ENCODE peak calls at places on chromosomes 1 and 21, in nine cellular contexts. M, N, Y, Z, X, L, J, S and T are unnamed samples.

GRCh38 chr1:224498574-224499170 is 64.1 kb upstream of the WDR26 start:
- DNase-seq in M (peak), Z (peak), L (no peak), N (no peak), Y (no peak), J (no peak), S (peak), X (no peak), T (peak)

GRCh38 chr1:225881081-225882007 is 836 bp downstream of the TMEM63A start:
- DNase-seq in Z (peak), N (no peak), L (peak), Y (peak), S (peak), X (peak), M (peak), J (no peak), T (peak)

GRCh38 chr1:192967211-192967877 is 91.8 kb downstream of the UCHL5 start:
- DNase-seq in M (no peak), Y (no peak), J (no peak), Z (no peak), L (no peak), X (no peak), N (no peak), S (no peak), T (no peak)

GRCh38 chr1:86515597-86515996 is 31.3 kb upstream of the CLCA4 start:
- DNase-seq in Z (no peak), J (no peak), M (no peak), N (no peak), L (no peak), X (peak), S (no peak), Y (no peak), T (no peak)

GRCh38 chr21:38769253-38769780 is 36.4 kb upstream of the ETS2 start:
- DNase-seq in N (no peak), M (peak), J (no peak), Y (no peak), Z (no peak), X (no peak), S (no peak), L (no peak), T (no peak)

GRCh38 chr1:2095394-2095793 is 45.2 kb downstream of the PRKCZ start:
- DNase-seq in Y (no peak), J (no peak), N (no peak), L (no peak), Z (no peak), X (no peak), M (no peak), S (no peak), T (no peak)

GRCh38 chr1:172909606-172910326 is 141.0 kb downstream of the TNFSF18 start:
- DNase-seq in Y (no peak), N (no peak), L (no peak), S (no peak), M (peak), J (no peak), X (no peak), Z (no peak), T (no peak)

GRCh38 chr21:45499201-45499750 is 43.0 kb downstream of the SLC19A1 start:
- DNase-seq in M (no peak), S (no peak), X (no peak), N (no peak), Y (no peak), L (no peak), J (peak), Z (peak), T (no peak)

GRCh38 chr1:232468249-232468648 is 161.7 kb downstream of the SIPA1L2 start:
- DNase-seq in X (no peak), N (no peak), M (no peak), L (no peak), J (no peak), S (no peak), Y (no peak), Z (no peak), T (no peak)

GRCh38 chr1:177334276-177334675 is 163.5 kb downstream of the BRINP2 start:
- DNase-seq in Z (no peak), M (no peak), X (no peak), Y (no peak), N (no peak), J (no peak), S (no peak), L (no peak), T (no peak)

GRCh38 chr1:119962296-119962968 is 66.1 kb upstream of the ADAM30 start:
- DNase-seq in L (no peak), Z (no peak), S (no peak), Y (no peak), J (no peak), X (no peak), M (no peak), N (no peak), T (peak)

GRCh38 chr1:221719987-221720386 is 21.9 kb downstream of the DUSP10 start:
- DNase-seq in M (no peak), L (no peak), X (no peak), Y (no peak), N (no peak), S (no peak), Z (no peak), J (no peak), T (no peak)

GRCh38 chr21:39885119-39885848 is 18.0 kb downstream of the PCP4 start:
- DNase-seq in L (no peak), J (no peak), X (peak), Y (no peak), Z (no peak), N (no peak), S (peak), M (no peak), T (peak)

GRCh38 chr1:179369751-179370341 is 4.1 kb downstream of the AXDND1 start:
- DNase-seq in J (no peak), X (peak), Y (no peak), S (peak), L (no peak), N (no peak), Z (no peak), M (peak), T (peak)

GRCh38 chr1:41925712-41926111 is 7.0 kb upstream of the HIVEP3 start:
- DNase-seq in Z (no peak), Y (no peak), M (peak), J (no peak), X (no peak), L (no peak), N (no peak), S (no peak), T (no peak)

GRCh38 chr1:91798241-91798648 is 87.7 kb downstream of the TGFBR3 start:
- DNase-seq in S (no peak), J (no peak), N (no peak), Y (no peak), Z (no peak), L (no peak), M (no peak), X (no peak), T (no peak)

GRCh38 chr1:6166655-6167390 is 13.3 kb downstream of the CHD5 start:
- DNase-seq in M (no peak), J (no peak), Y (no peak), S (no peak), X (no peak), N (no peak), L (no peak), Z (no peak), T (no peak)

GRCh38 chr21:30234643-30235042 is 18.7 kb upstream of the CLDN8 start:
- DNase-seq in Y (no peak), M (no peak), J (no peak), N (no peak), Z (no peak), S (no peak), L (no peak), X (no peak), T (no peak)

GRCh38 chr1:52580283-52580682 is 21.9 kb upstream of the GPX7 start:
- DNase-seq in Z (no peak), J (no peak), S (no peak), L (no peak), M (no peak), Y (no peak), N (no peak), X (no peak), T (no peak)

GRCh38 chr21:34946385-34947121 is 102.5 kb downstream of the RUNX1 start:
- DNase-seq in L (no peak), M (no peak), N (no peak), X (no peak), Z (no peak), Y (no peak), J (no peak), S (no peak), T (no peak)

GRCh38 chr1:6519935-6520621 is 28.6 kb upstream of the PLEKHG5 start:
- DNase-seq in L (no peak), Z (peak), X (no peak), J (no peak), M (peak), S (peak), N (no peak), Y (no peak), T (peak)

GRCh38 chr1:24438423-24438901 is 22.9 kb downstream of the NIPAL3 start:
- DNase-seq in M (no peak), J (no peak), L (no peak), S (no peak), N (no peak), X (no peak), Y (no peak), Z (no peak), T (peak)

GRCh38 chr1:16204634-16205332 is 7.7 kb downstream of the ARHGEF19 start:
- DNase-seq in N (no peak), Z (no peak), Y (peak), J (no peak), L (peak), S (peak), X (peak), M (no peak), T (peak)

GRCh38 chr1:74593887-74594866 is 79.4 kb downstream of the ERICH3 start:
- DNase-seq in L (no peak), N (no peak), Z (no peak), S (peak), M (no peak), J (peak), Y (no peak), X (no peak), T (no peak)

GRCh38 chr1:9028921-9029715 is 2.9 kb upstream of the SLC2A7 start:
- DNase-seq in X (no peak), Y (no peak), M (peak), N (no peak), S (no peak), L (no peak), J (no peak), Z (no peak), T (no peak)

GRCh38 chr1:104768466-104768865 is 1018.8 kb downstream of the AMY1C start:
- DNase-seq in M (no peak), N (no peak), Z (no peak), Y (no peak), L (no peak), J (no peak), S (no peak), X (no peak), T (no peak)

GRCh38 chr1:41371630-41372599 is 10.7 kb downstream of the FOXO6 start:
- DNase-seq in Y (no peak), S (peak), Z (peak), X (no peak), L (no peak), J (no peak), N (no peak), M (no peak), T (no peak)

GRCh38 chr1:183454377-183454776 is 17.9 kb upstream of the SMG7 start:
- DNase-seq in N (no peak), Y (no peak), S (no peak), M (no peak), J (no peak), L (no peak), X (no peak), Z (no peak), T (no peak)

GRCh38 chr1:183812686-183813569 is 8.0 kb downstream of the RGL1 start:
- DNase-seq in Y (no peak), Z (no peak), N (no peak), J (no peak), L (no peak), M (peak), S (no peak), X (no peak), T (peak)

GRCh38 chr1:199612976-199613774 is 414.3 kb upstream of the NR5A2 start:
- DNase-seq in N (no peak), X (no peak), Y (no peak), L (no peak), Z (no peak), S (no peak), J (no peak), M (peak), T (no peak)

GRCh38 chr1:231937013-231937754 is 310.6 kb downstream of the DISC1 start:
- DNase-seq in J (no peak), N (no peak), L (no peak), Y (no peak), M (no peak), S (peak), Z (no peak), X (no peak), T (peak)

GRCh38 chr1:102834688-102835320 is 273.5 kb downstream of the COL11A1 start:
- DNase-seq in J (no peak), M (peak), X (no peak), N (no peak), Y (no peak), L (no peak), Z (no peak), S (no peak), T (no peak)

GRCh38 chr1:19251305-19252196 is at the start of the genes EMC1 and MRTO4:
- DNase-seq in Z (peak), S (peak), L (peak), M (peak), X (peak), N (peak), Y (peak), J (peak), T (peak)
- TF ChIP-seq POLR2A in Z (no peak), S (peak), L (no peak), M (peak), X (peak), N (no peak), Y (peak), J (peak), T (no peak)

GRCh38 chr1:40075251-40075650 is 21.8 kb downstream of the PPT1 start:
- DNase-seq in J (no peak), Z (no peak), X (no peak), M (no peak), S (no peak), L (no peak), Y (no peak), N (no peak), T (no peak)

GRCh38 chr1:40076895-40077312 is 20.1 kb downstream of the PPT1 start:
- DNase-seq in J (no peak), M (peak), L (no peak), Z (no peak), Y (no peak), S (no peak), N (no peak), X (no peak), T (no peak)

GRCh38 chr1:40078512-40079333 is 18.3 kb downstream of the PPT1 start:
- DNase-seq in S (peak), X (peak), Z (no peak), J (no peak), L (peak), M (peak), N (no peak), Y (peak), T (peak)

GRCh38 chr1:40072142-40072541 is 24.9 kb downstream of the PPT1 start:
- DNase-seq in L (no peak), X (no peak), Y (no peak), M (no peak), J (no peak), S (no peak), Z (no peak), N (no peak), T (no peak)

GRCh38 chr1:40073062-40073461 is 24.0 kb downstream of the PPT1 start:
- DNase-seq in L (no peak), J (no peak), Z (no peak), X (no peak), Y (no peak), S (no peak), N (no peak), M (no peak), T (no peak)
- TF ChIP-seq POLR2A in L (no peak), J (no peak), Z (no peak), X (no peak), Y (no peak), S (no peak), N (no peak), M (no peak), T (no peak)

GRCh38 chr1:201508809-201509208 is 1.9 kb upstream of the CSRP1 start:
- DNase-seq in J (no peak), L (no peak), Z (no peak), M (peak), N (no peak), X (no peak), S (no peak), Y (no peak), T (no peak)

GRCh38 chr1:201505505-201505893 is 1.4 kb downstream of the CSRP1 start:
- DNase-seq in Z (no peak), L (no peak), S (no peak), M (peak), Y (no peak), X (peak), J (no peak), N (no peak), T (no peak)

GRCh38 chr1:201504799-201505504 is 2.0 kb downstream of the CSRP1 start:
- DNase-seq in J (peak), N (no peak), L (no peak), M (no peak), Y (no peak), X (no peak), S (no peak), Z (no peak), T (no peak)

GRCh38 chr1:201506092-201506491 is 831 bp downstream of the CSRP1 start:
- DNase-seq in J (no peak), Z (no peak), N (no peak), X (no peak), L (no peak), S (no peak), Y (no peak), M (no peak), T (no peak)

GRCh38 chr1:201506573-201507567 is at the start of gene CSRP1:
- DNase-seq in N (peak), S (peak), L (peak), X (peak), M (peak), Z (peak), J (peak), Y (peak), T (peak)
- TF ChIP-seq POLR2A in N (peak), S (peak), L (no peak), X (peak), M (peak), Z (peak), J (peak), Y (peak), T (no peak)

GRCh38 chr1:155208406-155208655 is 164 bp upstream of the MTX1 start:
- DNase-seq in N (no peak), Z (no peak), Y (no peak), M (no peak), S (no peak), X (no peak), J (no peak), L (no peak), T (no peak)
- TF ChIP-seq POLR2A in N (no peak), Z (peak), Y (no peak), M (no peak), S (no peak), X (peak), J (no peak), L (no peak), T (no peak)

DNA sequence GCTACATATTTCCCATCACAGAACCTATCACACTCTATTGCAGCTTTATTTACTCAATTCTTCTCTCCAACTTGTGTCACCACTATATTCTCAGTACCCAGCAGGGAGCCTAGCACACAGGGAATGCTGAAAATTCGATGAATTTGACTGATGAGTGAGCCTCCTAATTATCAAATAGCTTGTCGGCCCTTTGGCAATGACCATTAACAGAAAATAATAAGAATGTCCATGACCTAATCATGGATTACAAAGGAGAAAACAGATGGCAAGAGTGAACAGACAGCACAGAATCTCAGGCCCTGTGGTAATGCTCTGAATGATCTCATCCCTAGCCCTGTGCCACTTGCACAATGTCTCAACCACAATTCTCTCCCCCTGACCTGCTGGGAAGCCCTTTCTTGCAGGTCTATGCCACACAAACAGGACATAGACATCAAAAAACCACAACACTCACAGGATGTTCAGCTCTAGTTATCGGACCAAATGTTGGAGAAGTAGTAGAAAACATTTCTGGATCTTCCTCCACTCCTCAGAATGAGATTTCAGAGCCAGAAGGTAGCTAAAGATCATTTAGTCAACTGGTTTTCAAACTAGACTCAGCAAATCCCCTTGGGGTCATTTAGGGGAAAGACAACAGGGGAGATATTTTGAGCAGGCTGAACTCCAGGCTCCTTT is 68.4 kb downstream of the LUZP1 start:
- DNase-seq in X (no peak), Z (no peak), J (no peak), M (peak), S (peak), L (peak), N (no peak), Y (no peak), T (no peak)
- TF ChIP-seq POLR2A in X (no peak), Z (no peak), J (no peak), M (no peak), S (no peak), L (no peak), N (no peak), Y (no peak), T (no peak)

DNA sequence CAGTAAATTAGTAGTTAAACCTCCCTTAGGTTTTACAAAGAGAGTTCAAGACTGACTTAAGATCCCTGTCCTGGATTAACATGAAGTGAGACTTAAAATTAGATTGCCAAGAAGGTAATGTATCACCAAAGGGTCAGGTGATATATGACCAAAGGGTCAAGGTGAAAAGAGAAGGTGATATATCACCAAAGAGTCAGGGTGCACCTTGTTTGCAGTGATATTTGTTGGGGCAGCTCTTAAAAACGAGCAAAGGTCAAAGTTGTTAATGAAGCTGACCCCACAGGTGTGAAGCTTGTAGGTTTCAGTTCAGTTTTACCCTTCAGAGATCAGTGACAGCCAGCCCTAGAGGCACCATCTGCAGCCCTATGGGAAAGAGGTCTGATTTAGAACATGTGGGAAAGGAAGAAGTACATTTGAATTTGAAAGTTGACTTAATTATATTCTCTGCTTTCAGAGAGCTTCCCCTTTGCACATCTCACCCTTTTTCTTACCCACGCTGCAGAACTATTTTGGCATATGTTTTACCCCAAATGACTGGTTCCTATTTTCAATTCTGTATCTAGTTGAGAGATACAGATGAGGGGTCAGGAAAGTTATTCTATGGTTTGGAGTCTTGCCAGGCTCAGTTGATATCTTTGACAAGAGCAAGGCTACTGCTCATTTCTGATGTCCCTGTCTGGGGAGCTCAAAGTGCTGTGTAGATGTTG is 170.8 kb downstream of the S1PR1 start:
- DNase-seq in M (no peak), L (no peak), X (no peak), S (no peak), Y (peak), Z (no peak), J (no peak), N (no peak), T (no peak)
- TF ChIP-seq POLR2A in M (no peak), L (no peak), X (no peak), S (no peak), Y (no peak), Z (no peak), J (no peak), N (no peak), T (no peak)